ENCODE peak calls at places on chromosomes 13 and 19, in nine cellular contexts. F is fibroblast of pulmonary artery, J is HFFc6, E is HFF-Myc, S is GM13976, O is stomach, I is fibroblast of lung, G is Peyer's patch, U is transverse colon. R is an unnamed sample.

GRCh38 chr13:41608111-41608510 is 150.8 kb downstream of the RGCC start:
- DNase-seq in G (no peak), E (peak), S (no peak), O (no peak), J (no peak), U (no peak), F (no peak), I (no peak), R (no peak)

GRCh38 chr19:43423779-43424178 is 9.1 kb downstream of the TEX101 start:
- DNase-seq in G (no peak), O (no peak), S (no peak), I (no peak), F (no peak), U (no peak), E (no peak), J (no peak), R (no peak)

GRCh38 chr13:54226866-54227265 is 1198.3 kb downstream of the OLFM4 start:
- DNase-seq in U (no peak), I (no peak), F (no peak), G (no peak), O (no peak), J (no peak), S (no peak), E (no peak), R (no peak)

GRCh38 chr19:44498988-44499387 is 1.3 kb downstream of the ZNF180 start:
- DNase-seq in U (no peak), F (no peak), G (no peak), J (no peak), S (no peak), E (no peak), O (no peak), I (no peak), R (no peak)

GRCh38 chr13:29767006-29767405 is 83.4 kb downstream of the UBL3 start:
- DNase-seq in I (no peak), S (no peak), U (no peak), O (no peak), F (no peak), J (no peak), E (no peak), G (no peak), R (no peak)

GRCh38 chr13:113599396-113599795 is 14.8 kb downstream of the TFDP1 start:
- DNase-seq in S (no peak), I (no peak), E (no peak), J (no peak), F (no peak), U (no peak), O (no peak), G (no peak), R (no peak)

GRCh38 chr19:19034204-19034624 is 811 bp downstream of the ARMC6 start:
- DNase-seq in I (peak), G (peak), J (peak), E (peak), F (peak), O (peak), U (peak), S (peak), R (peak)

GRCh38 chr19:6516018-6516658 is 14.0 kb upstream of the TUBB4A start:
- DNase-seq in J (peak), I (peak), G (peak), F (peak), E (peak), S (peak), U (peak), O (peak), R (peak)

GRCh38 chr19:44024900-44025216 is 321 bp upstream of the ZNF222 start:
- DNase-seq in S (no peak), O (no peak), E (no peak), U (no peak), F (no peak), J (no peak), I (no peak), G (no peak), R (no peak)

GRCh38 chr13:65600702-65601101 is 1629.4 kb downstream of the PCDH9 start:
- DNase-seq in I (peak), O (no peak), G (no peak), S (no peak), F (peak), J (peak), E (peak), U (no peak), R (no peak)

GRCh38 chr13:73684750-73685149 is 449.5 kb downstream of the KLF12 start:
- DNase-seq in F (no peak), G (no peak), O (no peak), S (no peak), J (no peak), E (no peak), I (no peak), U (no peak), R (no peak)

GRCh38 chr13:42102961-42103688 is 54.7 kb downstream of the DGKH start:
- DNase-seq in J (no peak), I (peak), G (no peak), O (no peak), F (no peak), U (no peak), E (peak), S (no peak), R (no peak)

GRCh38 chr19:51467864-51468544 is 9.8 kb upstream of the SIGLEC8 start:
- DNase-seq in U (no peak), J (no peak), G (no peak), I (no peak), S (no peak), E (no peak), F (no peak), O (peak), R (no peak)

GRCh38 chr19:1943661-1944087 is 2.7 kb downstream of the CSNK1G2 start:
- DNase-seq in U (no peak), S (no peak), O (no peak), G (no peak), F (no peak), E (no peak), J (no peak), I (no peak), R (no peak)

GRCh38 chr19:1942078-1942933 is 1.3 kb downstream of the CSNK1G2 start:
- DNase-seq in J (peak), E (peak), G (peak), S (peak), F (peak), I (peak), O (peak), U (peak), R (peak)

GRCh38 chr19:1942934-1943555 is 2.1 kb downstream of the CSNK1G2 start:
- DNase-seq in O (no peak), J (no peak), E (no peak), F (no peak), U (no peak), G (peak), I (peak), S (no peak), R (no peak)

GRCh38 chr19:1944088-1944915 is 3.3 kb downstream of the CSNK1G2 start:
- DNase-seq in F (no peak), U (peak), S (no peak), O (peak), I (no peak), E (no peak), J (no peak), G (no peak), R (no peak)

GRCh38 chr19:1941146-1942077 is at the start of gene CSNK1G2:
- DNase-seq in U (peak), E (no peak), G (peak), I (no peak), J (no peak), O (no peak), S (no peak), F (no peak), R (no peak)
- TF ChIP-seq CTCF in U (no peak), E (no peak), G (no peak), I (no peak), J (no peak), O (no peak), S (peak), F (no peak), R (no peak)

GRCh38 chr13:92575782-92576181 is 650.8 kb upstream of the GPC6 start:
- DNase-seq in J (no peak), S (no peak), I (no peak), O (no peak), E (no peak), G (no peak), U (no peak), F (no peak), R (no peak)

GRCh38 chr13:92578358-92578757 is 648.2 kb upstream of the GPC6 start:
- DNase-seq in G (no peak), O (no peak), S (no peak), U (no peak), J (no peak), I (no peak), E (no peak), F (no peak), R (no peak)

GRCh38 chr13:92572190-92572589 is 654.4 kb upstream of the GPC6 start:
- DNase-seq in O (no peak), E (no peak), F (no peak), J (no peak), S (no peak), U (no peak), G (no peak), I (no peak), R (no peak)

GRCh38 chr13:92574499-92574898 is 652.1 kb upstream of the GPC6 start:
- DNase-seq in G (no peak), E (no peak), F (no peak), J (no peak), O (no peak), I (peak), S (no peak), U (no peak), R (no peak)

DNA sequence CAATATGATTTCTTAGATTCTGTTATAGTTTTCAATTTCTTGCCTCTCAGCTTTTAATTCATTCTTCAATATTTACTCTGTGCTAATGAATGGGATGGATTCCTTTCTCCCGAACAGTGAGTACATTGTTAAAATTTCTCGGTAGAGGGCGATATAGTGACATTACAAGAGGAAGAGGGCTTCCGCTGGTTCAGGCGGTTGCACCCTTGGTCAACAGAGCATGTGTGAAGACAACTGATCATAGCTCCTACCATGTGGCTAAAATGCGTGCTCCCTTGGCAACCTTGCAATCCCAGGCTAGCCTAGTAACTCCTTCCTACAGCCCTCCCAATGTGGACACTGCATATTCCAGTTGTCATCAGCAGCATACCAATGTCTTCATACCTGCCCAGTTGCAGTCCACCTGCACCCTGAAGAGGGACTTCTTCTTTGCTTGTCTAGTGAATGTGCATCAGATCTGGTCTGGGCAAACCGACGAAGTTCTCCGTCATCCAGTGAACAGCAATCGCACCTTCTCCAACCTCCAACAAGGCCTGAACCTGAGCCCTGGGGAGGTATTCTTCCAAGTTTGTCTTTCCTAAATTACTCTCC is 653.0 kb upstream of the GPC6 start:
- DNase-seq in E (no peak), I (peak), U (no peak), F (peak), G (no peak), O (no peak), S (no peak), J (no peak), R (peak)
- TF ChIP-seq CTCF in E (no peak), I (no peak), U (no peak), F (peak), G (no peak), O (no peak), S (no peak), J (no peak), R (peak)

DNA sequence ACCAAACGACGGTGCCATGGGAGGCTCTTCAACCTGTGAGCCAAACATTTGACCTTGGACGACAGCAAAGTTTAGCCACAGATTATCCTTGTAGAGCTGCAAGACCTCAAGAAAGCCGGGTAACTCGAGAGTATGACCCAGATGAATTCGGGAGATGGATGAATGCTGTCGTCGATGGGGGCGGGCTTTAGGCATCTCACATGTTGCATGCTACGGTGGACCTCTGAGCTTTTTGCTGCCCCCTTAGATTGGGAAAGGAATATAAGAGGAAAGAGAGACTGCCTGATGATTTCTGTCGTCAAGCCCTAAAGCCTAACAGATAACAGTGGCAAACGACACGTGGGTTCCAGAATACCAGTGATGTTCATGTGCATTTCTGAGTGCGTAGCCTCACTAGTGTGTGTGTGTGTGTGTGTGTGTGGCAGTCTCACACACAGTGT is 716 bp upstream of the ABCC4 start:
- DNase-seq in E (no peak), F (peak), G (no peak), J (no peak), S (no peak), O (no peak), I (no peak), U (no peak), R (no peak)
- TF ChIP-seq CTCF in E (no peak), F (no peak), G (no peak), J (peak), S (no peak), O (no peak), I (no peak), U (no peak), R (no peak)

GRCh38 chr19:4386038-4386782 is 14.1 kb downstream of the SH3GL1 start:
- DNase-seq in O (no peak), J (no peak), F (no peak), E (no peak), G (no peak), U (no peak), S (no peak), I (no peak), R (no peak)
- TF ChIP-seq CTCF in O (no peak), J (peak), F (peak), E (no peak), G (no peak), U (no peak), S (no peak), I (peak), R (peak)

GRCh38 chr13:38970380-38971051 is 20.1 kb downstream of the STOML3 start:
- DNase-seq in O (no peak), J (no peak), G (no peak), S (no peak), U (no peak), I (no peak), F (no peak), E (no peak), R (no peak)
- TF ChIP-seq CTCF in O (no peak), J (no peak), G (no peak), S (no peak), U (no peak), I (no peak), F (no peak), E (no peak), R (no peak)

GRCh38 chr13:19601749-19602725 is 31.4 kb upstream of the MPHOSPH8 start:
- DNase-seq in O (peak), S (peak), I (peak), G (no peak), E (no peak), U (peak), J (no peak), F (peak), R (peak)
- TF ChIP-seq CTCF in O (no peak), S (peak), I (no peak), G (no peak), E (no peak), U (peak), J (peak), F (no peak), R (no peak)

DNA sequence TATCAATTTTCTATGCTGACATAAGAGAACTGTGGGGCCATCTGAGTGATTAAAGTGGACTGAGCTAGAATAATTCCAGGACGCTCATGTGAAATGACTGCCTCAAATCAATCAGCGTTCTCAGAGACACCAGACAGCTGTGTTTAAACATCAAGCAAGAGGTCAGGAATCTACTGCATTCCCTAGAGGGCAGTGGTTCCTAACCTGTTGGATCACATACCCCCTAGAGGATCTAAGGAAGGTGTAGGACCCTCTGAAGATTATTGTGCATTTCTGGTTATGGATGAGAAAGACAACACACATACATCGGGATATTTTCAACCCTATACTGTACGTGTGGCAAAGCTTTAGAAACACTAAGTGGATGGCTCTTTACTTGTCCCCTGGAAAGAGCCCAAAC is 51.8 kb upstream of the FREM2 start:
- DNase-seq in O (no peak), G (no peak), E (no peak), I (no peak), U (no peak), S (no peak), J (no peak), F (no peak), R (no peak)
- TF ChIP-seq CTCF in O (no peak), G (no peak), E (no peak), I (no peak), U (no peak), S (no peak), J (no peak), F (no peak), R (no peak)

GRCh38 chr19:40533508-40533907 is 43.2 kb upstream of the SHKBP1 start:
- DNase-seq in U (no peak), G (no peak), J (no peak), I (no peak), S (no peak), E (no peak), O (no peak), F (no peak), R (no peak)
- TF ChIP-seq CTCF in U (no peak), G (no peak), J (peak), I (no peak), S (no peak), E (peak), O (no peak), F (peak), R (no peak)

DNA sequence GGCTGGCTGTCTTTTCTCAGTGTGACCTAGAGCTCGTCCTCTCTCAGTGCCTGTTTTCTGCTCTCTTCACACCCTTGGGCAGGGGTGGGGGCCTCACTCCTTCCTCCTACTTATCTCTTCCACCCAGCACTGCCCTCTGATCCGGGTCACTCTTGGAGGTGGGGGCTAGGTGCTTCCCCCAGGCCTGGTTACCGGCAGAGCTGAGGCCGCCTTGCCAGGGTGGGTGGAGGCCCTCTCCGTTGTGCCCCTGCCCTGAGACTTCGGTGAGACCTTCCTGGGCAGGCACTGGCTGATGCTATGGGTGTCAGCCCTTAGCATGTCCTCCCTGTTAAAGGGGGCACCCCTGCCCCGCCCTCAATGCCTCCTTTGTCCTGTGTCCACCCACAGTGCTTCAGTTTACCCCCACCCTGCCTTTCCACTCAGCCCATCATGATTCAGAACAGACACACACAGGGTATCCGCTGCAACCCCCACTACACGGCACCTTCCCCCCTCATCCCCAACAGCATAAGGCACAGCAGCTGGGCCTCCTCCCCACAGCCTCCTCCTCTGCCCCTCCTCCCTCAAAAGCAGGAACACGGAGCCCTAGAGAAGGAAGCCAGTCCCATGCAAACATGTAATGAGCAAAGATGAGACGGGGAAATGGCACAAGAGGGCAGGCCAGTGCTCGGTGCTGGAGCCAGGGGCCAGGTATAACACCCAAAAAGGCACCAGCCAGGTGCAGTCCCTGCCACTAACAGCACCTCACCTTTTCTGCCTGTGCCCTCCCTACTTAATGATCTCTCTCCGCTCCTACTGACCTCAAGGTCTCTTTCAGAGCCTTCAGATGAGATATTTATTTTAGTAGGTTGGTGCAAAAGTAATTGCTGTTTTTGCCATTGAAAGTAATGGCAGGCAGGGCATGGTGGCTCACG is 9.8 kb downstream of the ZGLP1 start:
- DNase-seq in G (no peak), F (no peak), J (no peak), S (no peak), O (no peak), U (no peak), I (no peak), E (no peak), R (no peak)
- TF ChIP-seq CTCF in G (no peak), F (no peak), J (no peak), S (no peak), O (no peak), U (no peak), I (no peak), E (no peak), R (no peak)